ENCODE peak calls at places on chromosomes 5 and 9, in nine cellular contexts. Q is retinal pigment epithelial cell; H is activated CD8-positive, alpha-beta T cell treated with anti-CD3 and anti-CD28 coated beads for 36 hours; D is Peyer's patch; W is mesothelial cell of epicardium; P is WTC11; M is uterus; F is astrocyte of the spinal cord; I is fibroblast of mammary gland. C is an unnamed sample.

GRCh38 chr5:133290669-133291235 is 238.9 kb downstream of the HSPA4 start:
- DNase-seq in Q (no peak), H (no peak), D (no peak), W (no peak), P (no peak), M (no peak), F (no peak), I (no peak), C (no peak)

GRCh38 chr9:128383791-128384190 is 12.6 kb downstream of the URM1 start:
- DNase-seq in Q (no peak), H (no peak), D (no peak), W (no peak), P (no peak), M (no peak), F (no peak), I (no peak), C (no peak)

GRCh38 chr5:34015120-34015807 is 7.4 kb upstream of the AMACR start:
- DNase-seq in Q (no peak), H (peak; percentile 36), D (no peak), W (no peak), P (no peak), M (no peak), F (no peak), I (no peak), C (no peak)

GRCh38 chr9:78470741-78471140 is 173.8 kb downstream of the PSAT1 start:
- DNase-seq in Q (no peak), H (no peak), D (no peak), W (no peak), P (no peak), M (no peak), F (no peak), I (no peak), C (no peak)

GRCh38 chr9:134811673-134812668 is 68.6 kb upstream of the FCN2 start:
- DNase-seq in Q (no peak), H (no peak), D (no peak), W (no peak), P (peak; percentile 54), M (no peak), F (peak; percentile 80), I (peak; percentile 73), C (no peak)

GRCh38 chr9:127915801-127916664 is 808 bp downstream of the ST6GALNAC4 start:
- DNase-seq in Q (no peak), H (peak; percentile 81), D (peak; percentile 86), W (no peak), P (no peak), M (peak; percentile 28), F (no peak), I (no peak), C (no peak)

GRCh38 chr9:114319147-114319546 is 3.8 kb upstream of the ORM1 start:
- DNase-seq in Q (no peak), H (no peak), D (peak; percentile 8), W (no peak), P (no peak), M (peak; percentile 8), F (no peak), I (no peak), C (no peak)

GRCh38 chr9:71819115-71819739 is 50.9 kb upstream of the CEMIP2 start:
- DNase-seq in Q (no peak), H (peak; percentile 61), D (peak; percentile 51), W (no peak), P (peak; percentile 23), M (peak; percentile 31), F (peak; percentile 30), I (peak; percentile 46), C (no peak)

GRCh38 chr9:99505915-99506314 is 283.8 kb downstream of the SEC61B start:
- DNase-seq in Q (no peak), H (no peak), D (no peak), W (no peak), P (no peak), M (no peak), F (no peak), I (no peak), C (no peak)

GRCh38 chr5:66769839-66770617 is 173.8 kb downstream of the MAST4 start:
- DNase-seq in Q (no peak), H (peak; percentile 9), D (no peak), W (no peak), P (peak; percentile 70), M (no peak), F (peak; percentile 5), I (peak; percentile 8), C (no peak)

GRCh38 chr5:64144429-64145215 is 21.0 kb upstream of the RNF180 start:
- DNase-seq in Q (no peak), H (no peak), D (no peak), W (no peak), P (no peak), M (no peak), F (peak; percentile 51), I (peak; percentile 72), C (no peak)

GRCh38 chr9:133953621-133953975 is 38.5 kb downstream of the VAV2 start:
- DNase-seq in Q (no peak), H (no peak), D (no peak), W (no peak), P (no peak), M (no peak), F (no peak), I (no peak), C (no peak)

GRCh38 chr9:116564266-116564793 is 122.8 kb upstream of the TRIM32 start:
- DNase-seq in Q (no peak), H (no peak), D (no peak), W (no peak), P (no peak), M (no peak), F (no peak), I (no peak), C (no peak)

GRCh38 chr5:76571595-76571994 is 51.6 kb downstream of the F2RL2 start:
- DNase-seq in Q (no peak), H (no peak), D (no peak), W (no peak), P (no peak), M (no peak), F (no peak), I (no peak), C (no peak)
- TF ChIP-seq CTCF in Q (no peak), H (no peak), D (no peak), W (no peak), P (no peak), M (peak; percentile 5), F (no peak), I (peak; percentile 8), C (no peak)

GRCh38 chr9:89879276-89879675 is 274.5 kb downstream of the GADD45G start:
- DNase-seq in Q (no peak), H (no peak), D (peak; percentile 12), W (no peak), P (no peak), M (peak; percentile 10), F (no peak), I (no peak), C (no peak)

GRCh38 chr9:89880161-89880560 is 275.3 kb downstream of the GADD45G start:
- DNase-seq in Q (no peak), H (no peak), D (peak; percentile 10), W (no peak), P (no peak), M (peak; percentile 10), F (no peak), I (no peak), C (no peak)

GRCh38 chr9:89881431-89881830 is 276.6 kb downstream of the GADD45G start:
- DNase-seq in Q (no peak), H (no peak), D (peak; percentile 1), W (no peak), P (no peak), M (peak; percentile 4), F (no peak), I (no peak), C (no peak)

GRCh38 chr9:89879711-89880110 is 274.9 kb downstream of the GADD45G start:
- DNase-seq in Q (no peak), H (no peak), D (peak; percentile 14), W (no peak), P (no peak), M (peak; percentile 30), F (no peak), I (no peak), C (no peak)

DNA sequence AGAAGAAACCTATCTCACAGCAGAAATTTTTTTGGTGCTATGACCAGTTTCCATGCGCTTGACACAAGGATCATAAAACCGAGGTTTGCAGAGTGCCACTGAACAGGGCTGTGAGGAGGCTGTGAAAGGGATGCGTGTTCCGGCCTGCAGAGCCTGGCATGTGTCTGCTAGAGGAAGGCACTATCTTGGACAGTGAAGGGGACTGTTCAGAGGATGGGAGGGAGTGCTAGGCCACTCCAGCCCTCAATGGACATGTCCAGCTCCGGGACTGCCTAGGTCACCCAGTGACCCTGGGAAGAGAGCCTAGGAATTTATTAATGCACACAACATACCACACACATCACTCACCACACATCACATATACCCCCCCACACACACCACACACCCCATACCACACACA is 275.9 kb downstream of the GADD45G start:
- DNase-seq in Q (no peak), H (no peak), D (no peak), W (no peak), P (no peak), M (peak; percentile 8), F (no peak), I (no peak), C (no peak)
- TF ChIP-seq CTCF in Q (no peak), H (no peak), D (no peak), W (no peak), P (no peak), M (no peak), F (no peak), I (no peak), C (no peak)

DNA sequence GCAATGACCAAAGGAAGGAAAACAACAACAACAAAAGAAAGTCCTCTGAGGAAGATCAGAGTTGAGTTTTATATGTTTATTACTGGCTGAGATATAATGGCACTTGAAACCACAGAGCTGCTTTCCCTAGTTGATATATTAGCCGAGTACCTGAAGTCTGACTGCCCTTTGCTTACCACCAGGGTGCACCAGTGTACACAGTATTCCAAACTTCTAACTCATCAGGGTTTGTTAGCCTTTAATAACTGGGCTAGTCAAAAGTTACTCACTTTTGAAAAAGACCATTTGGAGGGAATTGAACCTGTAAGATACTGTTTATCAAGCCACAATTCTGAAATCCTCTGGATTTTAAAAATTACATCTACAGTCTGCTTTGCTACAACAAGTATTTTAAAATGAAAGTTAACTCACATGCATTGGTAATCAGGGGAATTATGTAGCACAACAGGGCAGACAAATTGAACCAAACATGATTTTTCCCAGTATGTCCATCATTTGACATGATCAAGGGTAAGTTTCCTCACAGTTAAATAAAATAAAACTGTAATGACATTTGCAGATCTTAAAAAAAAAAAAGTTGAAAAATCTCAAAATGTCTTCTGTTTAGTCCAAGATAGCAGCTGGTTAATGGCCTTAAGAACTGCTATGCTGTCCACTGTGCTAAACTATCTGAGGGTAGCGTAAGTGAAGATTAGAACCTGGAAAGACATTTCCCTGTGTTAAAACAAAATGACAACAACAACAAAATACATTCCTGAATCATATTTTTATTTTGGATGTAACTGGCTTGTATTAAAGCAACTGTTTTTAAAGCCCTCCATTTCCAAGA is 57.3 kb upstream of the C6 start:
- DNase-seq in Q (peak; percentile 17), H (peak; percentile 11), D (no peak), W (no peak), P (peak; percentile 25), M (peak; percentile 38), F (peak; percentile 70), I (peak; percentile 81), C (no peak)
- TF ChIP-seq CTCF in Q (peak; percentile 91), H (peak; percentile 31), D (peak; percentile 86), W (peak; percentile 60), P (peak; percentile 52), M (peak; percentile 54), F (peak; percentile 82), I (peak; percentile 94), C (peak; percentile 81)

DNA sequence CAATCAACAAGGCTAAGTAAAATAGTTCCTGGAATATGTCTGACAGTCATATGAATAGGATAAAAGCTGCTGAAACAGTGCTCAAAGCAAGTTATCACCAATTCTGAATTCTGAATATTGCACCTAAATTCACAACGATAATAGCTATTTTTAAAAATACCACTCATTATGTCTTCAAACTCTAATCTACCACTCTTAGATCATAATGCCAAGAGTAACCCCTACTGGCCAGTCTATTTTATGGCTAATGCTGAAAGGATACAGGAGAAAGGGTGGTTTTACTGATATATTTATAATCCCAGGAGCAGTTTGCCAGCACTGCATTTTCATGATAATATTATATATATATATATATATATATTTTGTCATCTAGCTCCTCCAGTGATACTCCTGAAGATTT is 232.8 kb downstream of the PDE4D start:
- DNase-seq in Q (no peak), H (no peak), D (no peak), W (no peak), P (no peak), M (no peak), F (peak; percentile 62), I (peak; percentile 47), C (no peak)
- TF ChIP-seq CTCF in Q (peak; percentile 66), H (peak; percentile 36), D (peak; percentile 55), W (no peak), P (no peak), M (peak; percentile 20), F (peak; percentile 62), I (peak; percentile 53), C (peak; percentile 30)